ENCODE peak calls at places on chromosomes 5 and 9, in ten cellular contexts. T, X, Q, P, D, C, S, W, G and Y are unnamed samples.

GRCh38 chr9:82130331-82131042 is 141.9 kb downstream of the SPATA31D1 start:
- DNase-seq in T (no peak), X (no peak), Q (no peak), P (no peak), D (no peak), C (no peak), S (no peak), W (no peak), G (no peak), Y (no peak)

GRCh38 chr9:114790521-114790920 is 15.3 kb downstream of the TNFSF15 start:
- DNase-seq in T (no peak), X (no peak), Q (no peak), P (no peak), D (no peak), C (no peak), S (no peak), W (no peak), G (no peak), Y (no peak)

GRCh38 chr5:53114988-53115387 is 5.4 kb upstream of the MOCS2 start:
- DNase-seq in T (peak), X (no peak), Q (no peak), P (no peak), D (no peak), C (no peak), S (no peak), W (no peak), G (no peak), Y (no peak)

GRCh38 chr5:66467564-66467963 is 128.6 kb upstream of the MAST4 start:
- DNase-seq in T (peak), X (no peak), Q (no peak), P (no peak), D (no peak), C (no peak), S (no peak), W (no peak), G (no peak), Y (no peak)

GRCh38 chr9:96022445-96023031 is 147.0 kb downstream of the ERCC6L2 start:
- DNase-seq in T (peak), X (no peak), Q (no peak), P (no peak), D (no peak), C (no peak), S (no peak), W (no peak), G (peak), Y (no peak)

GRCh38 chr9:107251756-107252322 is 31.2 kb upstream of the RAD23B start:
- DNase-seq in T (no peak), X (no peak), Q (no peak), P (no peak), D (peak), C (peak), S (no peak), W (peak), G (peak), Y (no peak)

GRCh38 chr5:132681983-132682382 is 8.2 kb downstream of the IL4 start:
- DNase-seq in T (no peak), X (no peak), Q (no peak), P (no peak), D (no peak), C (no peak), S (no peak), W (no peak), G (no peak), Y (no peak)

GRCh38 chr9:75088646-75089368 is 493 bp downstream of the OSTF1 start:
- DNase-seq in T (peak), X (peak), Q (no peak), P (peak), D (peak), C (peak), S (peak), W (peak), G (peak), Y (peak)

GRCh38 chr9:128887914-128888350 is 6.0 kb downstream of the LRRC8A start:
- DNase-seq in T (peak), X (peak), Q (no peak), P (no peak), D (no peak), C (no peak), S (no peak), W (no peak), G (no peak), Y (no peak)

GRCh38 chr5:54758038-54758437 is 227.4 kb downstream of the ESM1 start:
- DNase-seq in T (no peak), X (no peak), Q (no peak), P (no peak), D (no peak), C (no peak), S (no peak), W (peak), G (no peak), Y (no peak)
- TF ChIP-seq CTCF in T (no peak), X (no peak), Q (no peak), P (no peak), D (no peak), C (no peak), S (no peak), W (no peak), G (no peak), Y (no peak)

DNA sequence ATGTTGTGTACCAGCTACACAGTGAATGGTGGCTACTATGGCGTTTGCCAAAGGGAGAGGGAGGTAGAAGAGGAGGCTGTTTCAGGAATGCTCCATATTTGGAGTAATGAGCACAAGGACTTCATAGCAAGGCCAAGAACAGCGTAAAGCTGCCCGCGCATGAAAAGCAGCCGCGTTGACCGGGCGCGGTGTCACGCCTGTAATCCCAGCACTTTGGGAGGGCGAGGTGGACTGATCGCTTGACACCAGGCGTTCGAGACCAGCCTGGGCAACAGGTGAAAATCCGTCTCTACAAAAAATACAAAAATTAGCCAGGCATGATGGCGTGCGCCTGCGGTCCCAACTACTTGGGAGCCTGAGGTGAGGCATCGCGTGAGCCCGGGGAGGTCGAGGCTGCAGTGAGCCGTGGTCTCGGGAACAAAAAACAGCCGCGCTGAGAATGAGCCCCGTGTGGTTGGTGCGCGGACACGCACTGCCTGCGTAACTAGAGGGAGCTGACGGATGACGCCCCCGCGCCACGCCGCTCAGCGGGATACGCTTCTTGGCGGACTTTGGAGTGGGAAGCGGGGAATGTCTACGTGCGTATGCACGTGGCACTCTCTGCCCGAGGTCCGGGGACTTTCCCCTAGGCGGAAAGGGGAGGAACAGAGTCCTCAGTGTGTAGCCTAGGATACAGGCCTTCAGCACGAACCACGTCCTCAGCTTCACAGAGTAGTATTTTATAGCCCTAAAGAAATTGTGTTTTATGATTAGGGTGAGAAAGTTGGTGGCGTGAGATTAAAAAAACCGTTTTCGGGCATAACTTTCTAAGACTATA is at the start of gene RMRP:
- DNase-seq in T (peak), X (peak), Q (peak), P (peak), D (peak), C (peak), S (peak), W (peak), G (peak), Y (peak)
- TF ChIP-seq CTCF in T (no peak), X (no peak), Q (no peak), P (peak), D (peak), C (no peak), S (peak), W (peak), G (peak), Y (peak)

DNA sequence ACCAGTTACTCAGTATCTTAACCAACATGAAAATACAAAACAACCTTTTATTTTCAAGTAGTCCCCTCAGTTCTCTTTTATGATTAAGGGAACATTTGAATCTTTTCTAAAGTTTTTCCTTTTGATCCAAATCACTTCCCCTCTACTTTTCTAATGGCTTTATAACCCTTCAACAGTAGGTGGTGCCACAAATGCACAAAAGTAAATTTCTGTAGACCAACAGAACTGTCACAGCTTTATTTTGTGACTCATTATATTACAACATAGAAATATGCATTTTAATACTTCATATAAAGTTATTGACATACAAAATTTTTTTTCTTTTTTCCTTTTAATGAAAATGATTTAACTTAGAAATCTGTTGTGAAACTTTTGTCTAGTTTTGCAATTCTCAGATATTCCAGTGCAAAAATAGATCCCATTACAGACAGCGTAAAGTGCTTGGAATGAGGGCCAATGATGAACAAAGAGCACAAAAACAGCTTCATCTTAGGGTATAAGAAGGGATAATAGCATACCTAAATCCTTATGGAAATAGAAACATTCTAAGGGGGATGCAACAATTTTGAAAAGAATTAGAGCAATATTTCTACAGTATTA is 17.0 kb downstream of the NIPSNAP3B start:
- DNase-seq in T (peak), X (no peak), Q (no peak), P (no peak), D (no peak), C (no peak), S (peak), W (no peak), G (no peak), Y (no peak)
- TF ChIP-seq CTCF in T (peak), X (no peak), Q (no peak), P (no peak), D (peak), C (no peak), S (peak), W (peak), G (no peak), Y (peak)

DNA sequence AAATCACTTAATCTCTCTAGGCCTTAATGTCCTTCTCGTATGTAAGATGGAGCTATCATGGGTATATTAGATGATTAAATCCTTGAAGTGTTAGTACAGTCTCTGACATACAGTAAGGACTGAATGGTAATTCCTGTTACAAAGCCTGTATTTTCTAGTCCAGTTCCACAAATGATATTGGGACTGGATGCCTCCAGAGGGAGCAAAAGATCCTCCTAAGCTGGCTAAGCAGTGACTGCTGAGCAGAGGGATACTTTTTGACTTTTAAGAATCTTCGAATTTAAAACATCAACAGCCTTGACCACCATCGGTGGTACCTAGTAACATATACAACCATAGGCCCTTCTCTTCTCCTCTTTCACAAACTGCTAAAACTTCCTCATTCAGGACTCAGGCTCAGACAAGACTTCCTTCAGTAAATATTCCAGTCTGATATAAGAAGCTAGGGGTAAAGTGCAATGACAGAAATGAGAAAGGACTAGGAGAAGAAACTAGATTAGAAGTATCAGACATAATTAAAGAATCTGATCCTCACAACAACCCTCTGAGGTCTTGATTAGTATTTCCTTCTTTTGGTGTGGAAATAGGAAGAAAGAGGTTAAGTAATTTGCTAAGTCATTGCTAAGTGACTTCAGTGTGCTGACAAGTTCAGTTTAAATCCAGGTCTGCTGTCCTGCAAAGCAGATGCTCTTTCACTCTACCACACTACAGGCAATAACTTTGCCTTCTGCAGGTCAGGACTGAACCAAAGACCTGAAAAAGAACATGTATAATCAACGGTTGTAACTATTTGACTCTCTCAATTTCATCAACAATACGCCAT is 13.9 kb downstream of the PTAR1 start:
- DNase-seq in T (peak), X (no peak), Q (no peak), P (no peak), D (no peak), C (no peak), S (no peak), W (no peak), G (no peak), Y (no peak)
- TF ChIP-seq CTCF in T (peak), X (no peak), Q (no peak), P (no peak), D (no peak), C (no peak), S (no peak), W (peak), G (no peak), Y (no peak)

GRCh38 chr9:81083062-81083461 is 606.3 kb downstream of the TLE1 start:
- DNase-seq in T (peak), X (no peak), Q (no peak), P (no peak), D (no peak), C (no peak), S (no peak), W (peak), G (no peak), Y (peak)
- TF ChIP-seq CTCF in T (peak), X (peak), Q (no peak), P (no peak), D (no peak), C (no peak), S (no peak), W (peak), G (peak), Y (no peak)

GRCh38 chr5:167730121-167730520 is 561.3 kb upstream of the WWC1 start:
- DNase-seq in T (no peak), X (no peak), Q (no peak), P (no peak), D (no peak), C (no peak), S (no peak), W (peak), G (no peak), Y (no peak)
- TF ChIP-seq CTCF in T (no peak), X (no peak), Q (no peak), P (no peak), D (no peak), C (no peak), S (no peak), W (no peak), G (no peak), Y (no peak)

DNA sequence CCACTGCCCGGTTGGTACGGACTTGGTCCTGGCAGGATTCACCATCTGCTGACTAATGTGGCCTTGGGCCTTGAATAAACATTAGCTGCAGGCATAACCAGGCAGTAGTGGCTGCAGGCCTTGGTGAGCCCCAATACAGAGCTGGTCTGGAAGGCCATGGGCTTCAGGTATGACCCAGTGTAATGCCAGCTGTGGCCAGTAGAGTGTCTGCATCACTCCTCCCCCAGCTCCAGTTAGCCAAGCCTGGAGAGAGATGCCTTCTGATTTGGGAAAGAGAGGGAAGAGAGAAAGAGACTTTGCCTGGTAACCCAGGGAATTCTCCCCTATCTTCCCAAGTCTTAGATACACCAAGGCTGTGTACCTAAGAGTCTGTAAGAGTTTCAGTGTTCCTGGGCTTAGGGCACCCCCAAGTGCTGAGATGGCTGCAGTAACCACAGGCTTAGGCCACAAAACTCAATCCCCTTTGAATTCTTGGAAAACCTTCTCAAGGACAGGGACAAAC is 5.6 kb upstream of the C5 start:
- DNase-seq in T (peak), X (no peak), Q (no peak), P (no peak), D (no peak), C (peak), S (peak), W (no peak), G (no peak), Y (peak)
- TF ChIP-seq CTCF in T (peak), X (no peak), Q (no peak), P (no peak), D (peak), C (peak), S (peak), W (peak), G (no peak), Y (peak)

GRCh38 chr5:96318569-96319100 is 114.4 kb downstream of the PCSK1 start:
- DNase-seq in T (no peak), X (no peak), Q (no peak), P (no peak), D (no peak), C (no peak), S (no peak), W (no peak), G (no peak), Y (no peak)

GRCh38 chr5:96312383-96312782 is 120.7 kb downstream of the PCSK1 start:
- DNase-seq in T (no peak), X (no peak), Q (no peak), P (no peak), D (no peak), C (no peak), S (no peak), W (no peak), G (no peak), Y (no peak)

GRCh38 chr5:96316487-96316886 is 116.6 kb downstream of the PCSK1 start:
- DNase-seq in T (no peak), X (no peak), Q (no peak), P (no peak), D (no peak), C (no peak), S (no peak), W (no peak), G (no peak), Y (no peak)

GRCh38 chr5:96316017-96316416 is 117.0 kb downstream of the PCSK1 start:
- DNase-seq in T (no peak), X (no peak), Q (no peak), P (no peak), D (no peak), C (no peak), S (no peak), W (no peak), G (no peak), Y (no peak)

GRCh38 chr5:96315431-96315830 is 117.6 kb downstream of the PCSK1 start:
- DNase-seq in T (no peak), X (no peak), Q (no peak), P (no peak), D (no peak), C (no peak), S (no peak), W (no peak), G (no peak), Y (no peak)
- TF ChIP-seq CTCF in T (no peak), X (no peak), Q (no peak), P (no peak), D (no peak), C (no peak), S (no peak), W (no peak), G (no peak), Y (no peak)

GRCh38 chr9:92616199-92617129 is 53.5 kb downstream of the IPPK start:
- DNase-seq in T (no peak), X (no peak), Q (peak), P (no peak), D (peak), C (no peak), S (no peak), W (no peak), G (peak), Y (peak)
- TF ChIP-seq CTCF in T (no peak), X (no peak), Q (no peak), P (no peak), D (no peak), C (no peak), S (no peak), W (no peak), G (no peak), Y (no peak)

DNA sequence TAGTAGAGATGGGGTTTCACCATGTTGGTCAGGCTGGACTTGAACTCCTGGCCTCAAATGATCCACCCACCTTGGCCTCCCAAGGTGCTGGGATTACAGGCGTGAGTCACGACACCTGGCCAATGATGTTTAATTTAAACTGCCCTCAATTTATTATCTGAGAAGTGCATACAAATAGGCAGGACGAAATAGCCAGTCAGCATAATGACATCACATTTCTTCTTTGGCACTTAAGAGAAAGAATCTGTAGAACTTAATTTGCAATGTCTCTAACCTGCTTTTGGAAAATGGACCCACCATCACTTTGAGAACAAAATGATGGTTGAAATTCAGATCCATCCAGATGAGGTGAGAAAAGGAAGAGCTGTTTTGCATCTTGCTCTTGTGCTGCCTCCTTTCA is 52.5 kb upstream of the ZNF608 start:
- DNase-seq in T (no peak), X (no peak), Q (no peak), P (no peak), D (no peak), C (no peak), S (no peak), W (no peak), G (no peak), Y (no peak)
- TF ChIP-seq CTCF in T (no peak), X (no peak), Q (no peak), P (no peak), D (no peak), C (no peak), S (no peak), W (no peak), G (no peak), Y (no peak)